ENCODE peak calls at places on chromosomes 1 and 21, in four cellular contexts. K is K562, A is HepG2, F is WTC11. Z is an unnamed sample.

GRCh38 chr1:232226197-232226681 is 403.7 kb downstream of the SIPA1L2 start:
- DNase-seq in F (peak), K (no peak), A (no peak), Z (no peak)

GRCh38 chr1:9378801-9379200 is 86.1 kb downstream of the SPSB1 start:
- DNase-seq in A (no peak), K (no peak), F (no peak), Z (no peak)

GRCh38 chr21:45361033-45361997 is 43.6 kb upstream of the COL18A1 start:
- DNase-seq in A (no peak), F (no peak), K (no peak), Z (no peak)

GRCh38 chr1:80101159-80101558 is 1094.6 kb upstream of the ADGRL4 start:
- DNase-seq in A (no peak), K (no peak), F (no peak), Z (no peak)

GRCh38 chr1:31570228-31570627 is 6.1 kb upstream of the TINAGL1 start:
- DNase-seq in F (no peak), K (no peak), A (no peak), Z (no peak)

GRCh38 chr1:109802901-109803561 is 39.3 kb upstream of the EPS8L3 start:
- DNase-seq in A (no peak), K (no peak), F (no peak), Z (no peak)

GRCh38 chr1:154970631-154971340 is at the start of gene SHC1:
- DNase-seq in A (peak), K (peak), F (peak), Z (peak)

GRCh38 chr1:168312718-168313604 is 32.3 kb downstream of the TBX19 start:
- DNase-seq in F (no peak), K (no peak), A (no peak), Z (no peak)

GRCh38 chr1:245822997-245823396 is 668.2 kb downstream of the KIF26B start:
- DNase-seq in K (no peak), F (no peak), A (peak), Z (no peak)

DNA sequence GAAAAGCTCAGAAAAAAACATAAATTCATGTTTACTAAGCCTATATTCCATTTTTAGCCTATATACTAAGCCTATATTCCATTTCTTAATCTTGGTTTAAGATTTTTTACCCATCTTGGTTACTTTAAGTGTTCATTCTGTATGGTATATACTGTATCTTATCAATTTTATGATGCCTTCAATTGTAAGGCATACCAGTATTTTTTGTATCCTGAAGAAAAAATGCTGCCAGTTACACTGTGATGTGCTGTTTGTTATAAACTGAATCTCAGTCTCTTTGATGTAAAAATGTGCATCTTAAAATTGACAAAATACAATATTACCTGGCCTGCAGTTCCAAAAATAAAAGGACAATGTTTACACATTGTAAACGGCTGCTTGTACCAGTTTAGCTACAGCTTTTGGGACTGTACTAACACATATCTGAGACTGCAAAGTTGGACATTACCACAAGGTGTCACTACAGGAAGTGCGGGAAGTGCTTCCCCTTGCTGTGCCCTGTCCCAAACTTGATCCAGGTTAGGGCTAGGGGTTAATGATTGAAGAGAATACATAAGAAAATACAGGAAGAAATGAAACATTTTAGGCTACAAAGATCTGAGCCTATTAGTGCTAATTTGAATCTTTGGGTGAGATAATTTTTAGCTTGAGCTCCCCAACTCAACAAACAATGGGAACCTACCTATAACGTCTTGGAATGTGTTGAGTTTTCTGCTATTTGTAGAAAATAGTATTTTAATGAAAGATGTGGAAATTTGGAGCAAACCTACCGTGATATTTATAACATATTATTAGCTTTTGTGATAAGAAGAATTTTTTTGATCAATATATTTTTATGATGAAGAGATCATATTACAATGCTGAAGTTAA is 108.9 kb downstream of the LBR start:
- DNase-seq in K (peak), A (peak), F (no peak), Z (peak)
- TF ChIP-seq ELF4 in K (no peak), A (no peak), F (no peak), Z (no peak)

GRCh38 chr1:44059956-44060355 is 28.7 kb upstream of the SLC6A9 start:
- DNase-seq in F (no peak), A (no peak), K (no peak), Z (no peak)
- TF ChIP-seq ELF4 in F (no peak), A (no peak), K (no peak), Z (no peak)

DNA sequence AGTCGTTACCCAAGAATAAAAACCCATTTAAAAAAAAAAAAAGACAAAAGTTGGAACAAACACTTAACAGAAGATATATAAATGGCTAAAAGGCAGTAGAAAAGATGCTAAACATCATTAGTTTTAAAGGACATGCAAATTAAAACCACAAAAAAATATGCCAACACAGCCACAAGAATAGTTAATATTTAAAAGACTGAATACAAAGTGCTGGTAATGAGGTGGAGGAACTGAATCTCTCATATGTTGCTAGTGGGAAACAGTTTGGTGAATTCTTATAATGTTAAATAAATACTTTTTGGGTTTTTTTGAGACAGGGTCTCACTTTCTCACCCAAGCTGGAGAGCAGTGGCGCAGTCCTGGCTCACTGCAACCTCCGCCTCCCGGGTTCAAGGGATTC is 10.0 kb downstream of the LRRC40 start:
- DNase-seq in F (no peak), K (no peak), A (no peak), Z (no peak)
- TF ChIP-seq ELF4 in F (no peak), K (no peak), A (no peak), Z (no peak)

DNA sequence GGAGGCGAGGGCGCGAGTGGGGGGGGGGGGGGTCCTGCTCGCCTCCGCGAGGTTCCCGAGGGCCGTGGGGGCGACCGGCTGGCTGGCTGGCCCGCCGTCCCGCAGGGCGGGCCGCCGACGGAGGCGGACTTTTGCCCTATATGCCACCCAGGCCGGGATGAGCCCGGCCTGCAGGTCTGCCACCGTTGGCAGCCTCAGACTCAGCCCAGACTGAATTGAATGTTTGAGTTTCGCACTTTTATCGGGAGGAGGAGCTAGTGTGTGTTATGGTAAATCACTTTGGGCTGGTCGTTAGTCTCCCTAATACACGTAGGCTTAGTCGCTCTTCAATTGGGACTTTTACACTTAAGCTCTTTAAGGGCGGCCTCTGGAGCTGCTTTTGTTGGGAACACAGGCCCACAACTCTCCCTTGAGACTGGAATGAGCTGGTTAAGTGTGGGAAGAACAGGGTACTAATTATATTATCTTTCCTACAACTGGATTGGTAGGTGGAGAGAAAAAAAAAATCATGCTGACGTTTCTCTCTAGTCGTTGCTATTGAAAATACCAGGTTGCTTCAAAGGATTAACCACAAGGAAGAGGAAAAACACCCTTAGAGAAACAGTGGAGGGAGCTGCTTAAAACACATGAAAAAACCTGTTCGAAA is 1.3 kb upstream of the IRF2BP2 start:
- DNase-seq in A (peak), K (no peak), F (no peak), Z (no peak)
- TF ChIP-seq ELF4 in A (no peak), K (no peak), F (no peak), Z (no peak)

GRCh38 chr1:85184245-85184644 is 16.6 kb downstream of the SYDE2 start:
- DNase-seq in F (no peak), A (no peak), K (no peak), Z (no peak)

GRCh38 chr1:85188530-85188929 is 12.3 kb downstream of the SYDE2 start:
- DNase-seq in F (no peak), K (no peak), A (no peak), Z (no peak)

GRCh38 chr1:85189120-85189519 is 11.7 kb downstream of the SYDE2 start:
- DNase-seq in A (no peak), F (no peak), K (no peak), Z (no peak)
- TF ChIP-seq ELF4 in A (no peak), F (no peak), K (no peak), Z (no peak)

GRCh38 chr1:12052008-12052573 is 11.0 kb upstream of the TNFRSF8 start:
- DNase-seq in F (no peak), K (peak), A (no peak), Z (peak)
- TF ChIP-seq ELF4 in F (no peak), K (no peak), A (no peak), Z (no peak)

GRCh38 chr1:41404308-41404755 is 43.1 kb downstream of the FOXO6 start:
- DNase-seq in A (no peak), F (peak), K (no peak), Z (no peak)
- TF ChIP-seq ELF4 in A (no peak), F (no peak), K (no peak), Z (no peak)

GRCh38 chr1:151710187-151710586 is 6.4 kb downstream of the CELF3 start:
- DNase-seq in A (no peak), K (peak), F (peak), Z (peak)
- TF ChIP-seq ELF4 in A (no peak), K (no peak), F (no peak), Z (no peak)

DNA sequence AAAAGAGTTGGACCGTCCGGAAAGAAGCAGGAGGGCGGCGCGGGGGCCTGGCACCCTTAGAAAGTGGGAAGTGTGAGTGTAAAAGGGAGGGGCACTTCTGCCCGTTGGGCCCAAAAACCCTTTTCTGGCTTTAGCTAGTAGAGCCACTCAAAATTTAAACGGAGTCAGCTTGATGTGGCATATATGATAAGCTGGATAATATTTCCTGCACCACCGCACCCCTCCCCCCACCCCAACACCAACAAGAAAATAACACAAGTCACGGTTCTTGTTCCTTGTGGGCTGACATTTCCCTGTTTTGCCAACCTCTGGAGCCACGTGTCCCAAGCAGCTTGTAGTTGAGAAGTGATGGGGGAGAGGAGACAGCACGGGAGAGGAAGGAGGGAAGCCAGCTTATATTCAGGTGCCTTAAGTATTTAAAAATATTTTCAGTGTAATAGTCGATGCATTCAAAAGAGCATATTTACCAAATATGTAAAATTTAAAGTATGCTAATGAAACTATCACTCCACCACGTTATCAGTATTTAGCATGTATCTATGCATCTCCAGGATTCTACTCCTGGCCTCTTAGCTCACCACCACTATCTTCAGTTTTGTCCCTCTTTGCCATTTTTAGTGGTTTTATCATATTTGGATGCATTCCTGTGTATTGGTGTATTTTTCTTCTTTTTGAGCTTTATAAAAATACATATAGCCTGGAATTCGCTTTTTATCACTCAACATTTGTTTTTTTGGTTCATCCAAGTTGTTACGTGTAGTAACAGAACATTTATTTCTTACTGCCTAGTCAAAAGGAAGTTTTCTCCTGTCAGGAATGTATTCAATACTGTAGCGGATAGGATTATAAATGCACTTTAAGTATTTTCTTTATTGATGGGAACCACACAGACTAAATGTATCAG is 760 bp upstream of the DDX59 start:
- DNase-seq in A (peak), K (peak), F (no peak), Z (peak)
- TF ChIP-seq ELF4 in A (no peak), K (no peak), F (no peak), Z (no peak)

Z was measured in HEK293T.